ENCODE peak calls at places on chromosomes 5 and 9, in ten cellular contexts. L is heart left ventricle, W is omental fat pad, X is fibroblast of pulmonary artery, T is foreskin keratinocyte, M is fibroblast of lung, A is type B pancreatic cell, H is astrocyte of the spinal cord, V is GM06990, N is ovary. B is an unnamed sample.

GRCh38 chr9:72951043-72951442 is 1.8 kb downstream of the ALDH1A1 start:
- DNase-seq in H (no peak), A (no peak), N (no peak), L (no peak), W (no peak), X (no peak), T (no peak), M (no peak), V (no peak), B (no peak)

GRCh38 chr9:89310486-89311345 is at the start of gene CKS2:
- DNase-seq in V (peak; percentile 100), H (peak; percentile 100), X (peak; percentile 100), T (peak; percentile 99), W (peak; percentile 97), L (peak; percentile 100), M (peak; percentile 100), A (peak; percentile 100), N (peak; percentile 100), B (peak; percentile 100)

GRCh38 chr5:146754621-146755020 is 123.9 kb downstream of the PPP2R2B start:
- DNase-seq in M (no peak), X (no peak), W (no peak), H (no peak), V (no peak), N (no peak), L (no peak), T (no peak), A (no peak), B (no peak)

GRCh38 chr5:64074533-64074932 is 91.1 kb upstream of the RNF180 start:
- DNase-seq in T (peak; percentile 48), M (peak; percentile 18), V (no peak), W (no peak), X (peak; percentile 51), N (no peak), H (peak; percentile 10), L (no peak), A (no peak), B (no peak)

GRCh38 chr9:36765468-36766341 is 193.0 kb downstream of the MELK start:
- DNase-seq in X (peak; percentile 36), T (peak; percentile 65), A (peak; percentile 75), M (peak; percentile 22), N (peak; percentile 76), L (peak; percentile 47), H (peak; percentile 33), V (peak; percentile 94), W (no peak), B (peak; percentile 83)

GRCh38 chr9:136403538-136403914 is 3.6 kb upstream of the SNAPC4 start:
- DNase-seq in L (no peak), T (no peak), M (no peak), A (no peak), X (no peak), H (no peak), W (no peak), V (peak; percentile 53), N (no peak), B (no peak)

GRCh38 chr5:14766591-14766990 is 102.1 kb downstream of the OTULIN start:
- DNase-seq in M (no peak), H (no peak), W (no peak), L (no peak), A (no peak), X (no peak), N (no peak), T (no peak), V (no peak), B (no peak)

GRCh38 chr9:98652741-98653140 is 56.0 kb downstream of the GABBR2 start:
- DNase-seq in T (no peak), X (no peak), A (no peak), H (no peak), W (no peak), V (no peak), L (no peak), M (peak; percentile 31), N (no peak), B (no peak)

GRCh38 chr9:100309992-100310391 is 42.8 kb downstream of the TEX10 start:
- DNase-seq in X (peak; percentile 8), T (no peak), M (peak; percentile 62), A (no peak), V (no peak), H (no peak), W (no peak), L (no peak), N (no peak), B (no peak)

GRCh38 chr5:155416765-155417164 is 403.2 kb downstream of the KIF4B start:
- DNase-seq in H (no peak), W (no peak), A (no peak), L (no peak), X (no peak), N (no peak), V (no peak), T (peak; percentile 63), M (no peak), B (no peak)

GRCh38 chr5:154590093-154590724 is 112.2 kb upstream of the HAND1 start:
- DNase-seq in M (no peak), A (no peak), W (no peak), H (no peak), L (no peak), T (no peak), X (no peak), V (no peak), N (no peak), B (no peak)

GRCh38 chr5:150317048-150318003 is 14.6 kb upstream of the ARSI start:
- DNase-seq in H (peak; percentile 93), M (peak; percentile 97), T (peak; percentile 95), N (no peak), L (no peak), X (peak; percentile 83), W (peak; percentile 38), V (no peak), A (no peak), B (peak; percentile 36)

GRCh38 chr5:63822633-63823032 is 139.6 kb downstream of the HTR1A start:
- DNase-seq in M (no peak), T (peak; percentile 8), W (no peak), A (no peak), L (no peak), X (no peak), V (no peak), N (no peak), H (no peak), B (no peak)

GRCh38 chr9:95985656-95986055 is 110.2 kb downstream of the ERCC6L2 start:
- DNase-seq in X (no peak), A (no peak), M (no peak), V (no peak), T (no peak), L (no peak), N (no peak), H (no peak), W (no peak), B (no peak)

GRCh38 chr5:159059722-159060121 is 40.0 kb downstream of the EBF1 start:
- DNase-seq in M (no peak), L (no peak), H (no peak), T (no peak), A (no peak), X (no peak), N (no peak), W (no peak), V (no peak), B (no peak)

GRCh38 chr9:115850548-115851304 is 302.9 kb upstream of the PAPPA start:
- DNase-seq in H (peak; percentile 51), N (no peak), T (peak; percentile 57), L (no peak), M (peak; percentile 82), V (no peak), X (peak; percentile 29), W (no peak), A (no peak), B (no peak)

GRCh38 chr5:62564101-62564500 is 14.5 kb upstream of the LRRC70 start:
- DNase-seq in T (no peak), L (no peak), M (no peak), W (no peak), X (no peak), V (no peak), H (no peak), A (no peak), N (no peak), B (no peak)

GRCh38 chr9:114988962-114989599 is 58.7 kb upstream of the TNFSF8 start:
- DNase-seq in M (peak; percentile 18), H (no peak), A (no peak), L (no peak), T (peak; percentile 13), V (peak; percentile 23), W (no peak), X (no peak), N (no peak), B (no peak)

GRCh38 chr5:93790401-93790800 is 49.0 kb upstream of the POU5F2 start:
- DNase-seq in X (peak; percentile 60), T (peak; percentile 31), V (no peak), M (peak; percentile 41), L (no peak), A (no peak), W (no peak), H (peak; percentile 14), N (no peak), B (no peak)
- TF ChIP-seq CTCF in X (no peak), T (no peak), V (no peak), M (peak; percentile 11), L (no peak), A (no peak), W (no peak), H (no peak), N (no peak), B (no peak)

DNA sequence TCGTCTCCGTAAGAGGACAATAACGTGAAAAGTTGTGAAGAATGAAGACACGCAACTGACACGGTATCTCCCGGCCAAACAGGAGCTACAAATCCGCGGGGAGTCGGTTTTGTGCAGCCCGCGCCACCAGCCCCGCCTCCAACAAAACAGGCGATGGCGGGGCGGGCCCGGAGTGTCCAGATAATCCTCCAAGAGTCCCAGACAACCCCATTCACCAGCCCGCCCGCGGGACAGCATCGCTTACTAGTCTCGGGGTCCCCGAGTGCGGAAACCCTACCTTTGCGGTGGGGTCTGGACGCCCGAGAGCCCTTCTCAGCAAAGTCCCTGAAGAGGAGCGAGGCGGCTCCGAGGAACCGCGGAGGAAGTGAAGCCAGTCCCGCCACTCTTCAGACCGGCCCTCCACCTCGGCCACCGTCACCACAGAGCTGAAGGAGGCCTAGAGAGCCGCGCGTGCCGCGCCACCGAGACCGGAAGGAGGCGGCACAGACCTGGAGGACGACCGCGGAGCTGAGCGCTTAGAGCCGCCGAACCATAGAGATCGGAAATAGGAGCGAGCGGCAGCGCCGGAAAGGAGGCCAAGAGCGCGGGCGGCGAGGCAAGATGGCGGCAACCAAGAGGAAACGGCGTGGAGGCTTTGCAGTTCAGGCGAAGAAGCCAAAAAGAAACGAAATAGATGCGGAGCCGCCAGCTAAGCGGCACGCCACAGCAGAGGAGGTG is at the start of the genes BRIX1 and RAD1:
- DNase-seq in T (peak; percentile 95), L (peak; percentile 98), H (peak; percentile 98), A (peak; percentile 96), N (peak; percentile 92), W (peak; percentile 73), M (peak; percentile 98), X (peak; percentile 98), V (peak; percentile 98), B (peak; percentile 96)
- TF ChIP-seq CTCF in T (peak; percentile 49), L (no peak), H (no peak), A (no peak), N (no peak), W (no peak), M (no peak), X (no peak), V (no peak), B (no peak)

GRCh38 chr5:148820778-148821395 is 5.5 kb upstream of the ADRB2 start:
- DNase-seq in N (no peak), L (no peak), V (no peak), M (peak; percentile 22), T (no peak), X (peak; percentile 66), A (no peak), H (peak; percentile 40), W (no peak), B (peak; percentile 33)
- TF ChIP-seq CTCF in N (no peak), L (peak; percentile 52), V (peak; percentile 67), M (peak; percentile 81), T (peak; percentile 72), X (peak; percentile 82), A (peak; percentile 72), H (peak; percentile 77), W (no peak), B (peak; percentile 70)

GRCh38 chr9:97526895-97527575 is 25.6 kb downstream of the TMOD1 start:
- DNase-seq in X (no peak), A (no peak), L (no peak), H (no peak), N (no peak), W (no peak), T (no peak), V (no peak), M (no peak), B (no peak)
- TF ChIP-seq CTCF in X (no peak), A (no peak), L (no peak), H (no peak), N (no peak), W (no peak), T (no peak), V (no peak), M (no peak), B (no peak)

B was measured in glutamatergic neuron.